ENCODE peak calls at places on chromosomes 11 and 22, in ten cellular contexts. G is stimulated activated CD4-positive, alpha-beta T cell treated with anti-CD3 and anti-CD28 coated beads, TNF-alpha, amount 100 ng/mL, for 48 hours; N is ELR; W is kidney tubule cell; S is NCI-H774; L is naive thymus-derived CD8-positive, alpha-beta T cell; E is activated CD4-positive, alpha-beta T cell treated with anti-CD3 and anti-CD28 coated beads for 24 hours; C is T-helper 1 cell; V is SW480; B is activated CD4-positive, CD25-positive, alpha-beta regulatory T cell treated with anti-CD3 and anti-CD28 coated beads, Interleukin-2, amount 50 U/mL, for 16 hours. R is an unnamed sample.

GRCh38 chr11:123630126-123630531 is 24.3 kb downstream of the SCN3B start:
- DNase-seq in W (no peak), L (no peak), G (no peak), V (no peak), E (no peak), N (no peak), S (no peak), B (no peak), C (no peak), R (no peak)

GRCh38 chr11:71914127-71914526 is 14.3 kb downstream of the XNDC1N start:
- DNase-seq in S (no peak), C (no peak), B (no peak), E (no peak), W (no peak), N (no peak), L (no peak), G (no peak), V (no peak), R (no peak)

GRCh38 chr22:35601743-35602633 is 15.1 kb downstream of the MB start:
- DNase-seq in L (no peak), N (peak), G (no peak), B (no peak), E (no peak), V (peak), S (no peak), C (no peak), W (peak), R (no peak)

GRCh38 chr11:75328426-75329277 is 22.8 kb downstream of the ARRB1 start:
- DNase-seq in E (no peak), L (peak), N (peak), W (peak), S (peak), G (no peak), B (peak), V (peak), C (no peak), R (peak)

GRCh38 chr11:107916671-107917241 is 11.5 kb upstream of the RAB39A start:
- DNase-seq in W (peak), N (peak), C (no peak), G (no peak), S (no peak), B (no peak), V (no peak), E (peak), L (no peak), R (no peak)

GRCh38 chr11:28756977-28757376 is 648.8 kb downstream of the METTL15 start:
- DNase-seq in V (no peak), L (no peak), C (no peak), B (no peak), G (no peak), S (no peak), E (no peak), W (peak), N (peak), R (no peak)

GRCh38 chr11:120027546-120028180 is 110.2 kb downstream of the TRIM29 start:
- DNase-seq in E (no peak), C (no peak), N (no peak), W (no peak), B (no peak), L (no peak), G (no peak), S (no peak), V (no peak), R (no peak)

GRCh38 chr11:110243804-110244203 is 52.6 kb downstream of the RDX start:
- DNase-seq in G (no peak), C (no peak), V (no peak), N (no peak), E (no peak), S (no peak), L (no peak), W (no peak), B (no peak), R (no peak)

GRCh38 chr22:47340851-47341436 is 578.5 kb downstream of the TBC1D22A start:
- DNase-seq in E (no peak), N (no peak), S (no peak), G (no peak), C (no peak), B (no peak), V (peak), L (no peak), W (no peak), R (no peak)

GRCh38 chr11:65779919-65780769 is 632 bp downstream of the AP5B1 start:
- DNase-seq in G (peak), B (peak), V (peak), C (peak), E (peak), W (peak), S (peak), N (peak), L (peak), R (peak)

GRCh38 chr11:129167315-129167714 is 24.8 kb downstream of the ARHGAP32 start:
- DNase-seq in E (no peak), V (no peak), N (peak), G (no peak), W (no peak), B (no peak), C (no peak), L (no peak), S (no peak), R (no peak)

GRCh38 chr22:39470462-39471335 is 13.9 kb downstream of the MGAT3 start:
- DNase-seq in W (peak), C (no peak), S (no peak), N (no peak), L (no peak), G (no peak), B (no peak), E (no peak), V (peak), R (no peak)

GRCh38 chr11:102237096-102237735 is 80.1 kb upstream of the BIRC3 start:
- DNase-seq in L (no peak), E (no peak), S (no peak), W (peak), G (no peak), V (peak), B (no peak), C (no peak), N (peak), R (no peak)

R was measured in NCI-H2081.